ENCODE peak calls at places on chromosomes 7 and 10, in eight cellular contexts. H, Y, X, F, P, W, T and S are unnamed samples. For H3K36me3 and H3K4me1, the result is how much of the 10 kb centered on the place peaks cover.

GRCh38 chr7:39624202-39624807 is 933 bp downstream of the RALA start:
- DNase-seq in H (no peak), Y (no peak), X (no peak), F (no peak), P (peak), W (no peak), T (no peak), S (no peak)

GRCh38 chr7:135859548-135859947 is 110.9 kb upstream of the FAM180A start:
- DNase-seq in H (no peak), Y (no peak), X (no peak), F (no peak), P (no peak), W (no peak), T (no peak), S (no peak)

GRCh38 chr10:103665439-103665838 is 171.9 kb downstream of the NEURL1 start:
- DNase-seq in H (no peak), Y (no peak), X (no peak), F (peak), P (no peak), W (no peak), T (no peak), S (no peak)

GRCh38 chr7:27514861-27515260 is 147.8 kb downstream of the HIBADH start:
- DNase-seq in H (no peak), Y (no peak), X (no peak), F (no peak), P (no peak), W (no peak), T (no peak), S (no peak)

GRCh38 chr7:117755136-117755535 is 118.1 kb downstream of the CTTNBP2 start:
- DNase-seq in H (no peak), Y (no peak), X (no peak), F (no peak), P (no peak), W (no peak), T (no peak), S (no peak)

GRCh38 chr7:115198143-115198542 is 276.2 kb downstream of the MDFIC start:
- DNase-seq in H (no peak), Y (no peak), X (no peak), F (no peak), P (peak), W (no peak), T (no peak), S (no peak)

GRCh38 chr7:1520574-1521234 is 9.8 kb upstream of the MAFK start:
- DNase-seq in H (no peak), Y (no peak), X (no peak), F (no peak), P (peak), W (no peak), T (no peak), S (peak)

GRCh38 chr10:33161550-33162247 is 172.8 kb downstream of the NRP1 start:
- DNase-seq in H (no peak), Y (no peak), X (no peak), F (no peak), P (no peak), W (no peak), T (no peak), S (no peak)

GRCh38 chr7:4791738-4792536 is 16.5 kb downstream of the AP5Z1 start:
- DNase-seq in H (peak), Y (peak), X (peak), F (no peak), P (peak), W (peak), T (peak), S (no peak)

GRCh38 chr10:48807786-48808185 is 123.1 kb downstream of the WDFY4 start:
- DNase-seq in H (no peak), Y (no peak), X (no peak), F (no peak), P (no peak), W (no peak), T (no peak), S (no peak)

GRCh38 chr7:26507375-26508068 is 215.9 kb downstream of the SNX10 start:
- DNase-seq in H (no peak), Y (no peak), X (no peak), F (no peak), P (no peak), W (no peak), T (no peak), S (no peak)

GRCh38 chr7:152865011-152865410 is 105.5 kb downstream of the ACTR3B start:
- DNase-seq in H (no peak), Y (no peak), X (no peak), F (no peak), P (no peak), W (no peak), T (no peak), S (no peak)

GRCh38 chr10:79292789-79293746 is 54.2 kb upstream of the PPIF start:
- DNase-seq in H (no peak), Y (peak), X (no peak), F (no peak), P (no peak), W (no peak), T (peak), S (peak)

GRCh38 chr7:16753932-16754571 is 497 bp downstream of the TSPAN13 start:
- DNase-seq in H (peak), Y (peak), X (no peak), F (peak), P (peak), W (no peak), T (peak), S (peak)

GRCh38 chr7:139771001-139771956 is 6.5 kb downstream of the HIPK2 start:
- DNase-seq in H (no peak), Y (no peak), X (no peak), F (no peak), P (peak), W (no peak), T (peak), S (no peak)

GRCh38 chr7:36017111-36017510 is 135.9 kb upstream of the EEPD1 start:
- DNase-seq in H (no peak), Y (no peak), X (no peak), F (no peak), P (no peak), W (no peak), T (peak), S (no peak)

GRCh38 chr10:103069453-103070331 is 123.4 kb downstream of the NT5C2 start:
- DNase-seq in H (peak), Y (peak), X (peak), F (peak), P (peak), W (no peak), T (peak), S (peak)

GRCh38 chr10:63199716-63200115 is 66.6 kb downstream of the NRBF2 start:
- DNase-seq in H (no peak), Y (no peak), X (no peak), F (no peak), P (no peak), W (no peak), T (no peak), S (no peak)

GRCh38 chr10:11142809-11143208 is 125.1 kb downstream of the CELF2 start:
- DNase-seq in H (no peak), Y (no peak), X (no peak), F (no peak), P (no peak), W (no peak), T (no peak), S (no peak)

GRCh38 chr7:13032524-13032923 is 345.1 kb downstream of the ARL4A start:
- DNase-seq in H (no peak), Y (no peak), X (no peak), F (no peak), P (no peak), W (no peak), T (peak), S (peak)

GRCh38 chr7:148385009-148385682 is 205.4 kb upstream of the C7orf33 start:
- DNase-seq in H (no peak), Y (no peak), X (no peak), F (no peak), P (no peak), W (no peak), T (peak), S (no peak)

GRCh38 chr10:58747687-58748086 is 235.0 kb downstream of the BICC1 start:
- DNase-seq in H (no peak), Y (no peak), X (no peak), F (peak), P (peak), W (no peak), T (no peak), S (no peak)

GRCh38 chr7:135817576-135817975 is 69.0 kb upstream of the FAM180A start:
- DNase-seq in H (no peak), Y (no peak), X (no peak), F (no peak), P (no peak), W (no peak), T (no peak), S (no peak)

GRCh38 chr7:131007439-131008330 is 273.7 kb upstream of the KLF14 start:
- DNase-seq in H (peak), Y (peak), X (no peak), F (no peak), P (peak), W (peak), T (peak), S (peak)

GRCh38 chr10:71218046-71218832 is 5.9 kb downstream of the UNC5B start:
- DNase-seq in H (no peak), Y (peak), X (no peak), F (peak), P (peak), W (no peak), T (peak), S (no peak)

GRCh38 chr10:71216751-71217265 is 4.4 kb downstream of the UNC5B start:
- DNase-seq in H (no peak), Y (peak), X (no peak), F (peak), P (peak), W (no peak), T (peak), S (peak)

GRCh38 chr10:71217266-71218045 is 5.1 kb downstream of the UNC5B start:
- DNase-seq in H (no peak), Y (no peak), X (no peak), F (peak), P (no peak), W (no peak), T (peak), S (no peak)

GRCh38 chr10:71214641-71215160 is 2.3 kb downstream of the UNC5B start:
- DNase-seq in H (no peak), Y (peak), X (no peak), F (peak), P (no peak), W (no peak), T (no peak), S (peak)

GRCh38 chr10:71216363-71216695 is 4.0 kb downstream of the UNC5B start:
- DNase-seq in H (no peak), Y (peak), X (no peak), F (peak), P (no peak), W (no peak), T (peak), S (peak)
- H3K36me3 ChIP-seq in H (under half), Y (under half), X (under half), F (under half), P (under half), W (under half), T (under half), S (under half)

GRCh38 chr7:142717453-142717852 is 31.8 kb upstream of the PRSS1 start:
- DNase-seq in H (no peak), Y (no peak), X (no peak), F (no peak), P (no peak), W (no peak), T (no peak), S (no peak)

GRCh38 chr7:142722289-142722794 is 26.9 kb upstream of the PRSS1 start:
- DNase-seq in H (no peak), Y (no peak), X (no peak), F (no peak), P (no peak), W (no peak), T (no peak), S (no peak)

GRCh38 chr7:142720140-142720773 is 29.0 kb upstream of the PRSS1 start:
- DNase-seq in H (no peak), Y (no peak), X (no peak), F (no peak), P (no peak), W (no peak), T (no peak), S (no peak)

GRCh38 chr7:142718314-142718713 is 31.0 kb upstream of the PRSS1 start:
- DNase-seq in H (no peak), Y (no peak), X (no peak), F (no peak), P (no peak), W (no peak), T (no peak), S (no peak)

DNA sequence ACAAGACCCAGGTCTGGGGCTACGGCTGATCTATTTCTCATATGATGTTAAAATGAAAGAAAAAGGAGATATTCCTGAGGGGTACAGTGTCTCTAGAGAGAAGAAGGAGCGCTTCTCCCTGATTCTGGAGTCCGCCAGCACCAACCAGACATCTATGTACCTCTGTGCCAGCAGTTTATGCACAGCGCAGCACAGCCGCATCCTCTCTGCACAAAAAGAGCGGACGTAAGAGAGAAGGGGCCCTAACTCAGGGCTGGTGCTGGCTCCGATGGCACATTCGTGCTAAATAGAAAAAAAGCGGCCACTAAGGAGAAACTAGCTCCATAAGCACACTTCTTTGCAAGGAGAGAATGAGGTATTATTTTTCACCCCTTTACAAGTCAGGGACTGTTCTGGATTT is 28.3 kb upstream of the PRSS1 start:
- DNase-seq in H (no peak), Y (no peak), X (no peak), F (no peak), P (no peak), W (no peak), T (no peak), S (no peak)
- H3K4me3 ChIP-seq in H (no peak), Y (no peak), X (no peak), F (no peak), P (no peak), W (no peak), T (no peak), S (no peak)

GRCh38 chr7:112987171-112987570 is 99.5 kb downstream of the GPR85 start:
- DNase-seq in H (no peak), Y (no peak), X (no peak), F (no peak), P (no peak), W (no peak), T (no peak), S (no peak)

GRCh38 chr7:112985377-112985987 is 101.1 kb downstream of the GPR85 start:
- DNase-seq in H (no peak), Y (no peak), X (no peak), F (no peak), P (peak), W (peak), T (peak), S (no peak)

GRCh38 chr7:112986256-112987031 is 100.2 kb downstream of the GPR85 start:
- DNase-seq in H (no peak), Y (no peak), X (no peak), F (no peak), P (peak), W (no peak), T (no peak), S (no peak)

GRCh38 chr7:112990619-112991018 is 96.0 kb downstream of the GPR85 start:
- DNase-seq in H (no peak), Y (no peak), X (no peak), F (no peak), P (peak), W (no peak), T (no peak), S (no peak)

DNA sequence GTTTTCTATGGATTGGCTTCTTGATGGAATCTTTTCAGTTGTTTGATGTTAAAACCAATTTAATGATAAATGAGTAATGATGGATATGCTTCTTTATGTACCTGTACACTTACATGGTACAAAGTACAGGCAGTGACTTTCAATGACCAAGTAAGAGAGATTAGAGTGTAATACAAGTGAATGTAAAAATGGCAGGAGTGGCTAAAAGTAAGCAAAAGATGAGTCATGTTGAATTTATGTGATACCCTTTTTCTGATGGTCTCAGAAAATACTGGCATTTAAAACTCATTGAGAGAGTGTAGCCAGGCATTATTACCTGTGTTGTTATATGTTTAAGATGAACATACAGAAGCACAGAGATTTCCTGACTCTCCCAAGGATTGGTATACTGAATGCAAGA is 97.1 kb downstream of the GPR85 start:
- DNase-seq in H (no peak), Y (no peak), X (no peak), F (no peak), P (peak), W (no peak), T (no peak), S (no peak)
- H3K4me1 ChIP-seq in H (under half), Y (under half), X (under half), F (under half), P (under half), W (under half), T (under half), S (under half)

DNA sequence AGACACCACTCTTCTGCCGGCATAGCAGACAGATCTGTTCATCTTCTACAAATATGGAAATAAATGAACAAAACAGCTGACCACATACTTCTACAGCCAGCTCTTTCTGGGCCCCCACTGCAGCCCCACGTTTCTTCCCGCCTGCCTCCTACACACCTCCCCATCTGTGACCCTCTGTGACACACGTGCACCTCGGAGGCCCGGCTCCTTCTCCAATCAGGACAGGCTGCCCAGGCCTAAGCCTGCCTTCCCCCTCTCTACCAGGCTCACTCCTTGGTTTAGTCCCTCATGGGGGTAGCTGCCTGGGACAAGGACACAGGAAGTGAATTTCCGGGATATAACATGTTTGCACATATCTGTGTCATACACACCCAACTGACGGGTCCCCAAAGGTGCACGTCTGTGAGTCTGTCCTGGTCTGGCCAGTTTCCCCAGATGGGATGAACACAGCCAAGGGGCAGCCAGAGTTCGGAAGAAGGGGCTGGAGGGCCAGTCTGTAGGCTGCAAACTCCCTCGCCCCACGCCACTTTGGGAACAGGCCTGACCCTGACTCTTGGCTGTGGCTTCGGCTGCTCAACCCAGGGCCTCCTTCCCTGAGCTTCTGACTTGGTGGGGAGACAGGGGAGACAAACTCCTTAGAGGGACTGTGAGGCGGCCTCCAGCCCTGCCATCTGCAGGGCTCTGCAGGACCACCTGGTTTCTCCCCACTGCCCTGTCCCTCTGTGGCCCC is 30.3 kb downstream of the PITRM1 start:
- DNase-seq in H (no peak), Y (no peak), X (no peak), F (no peak), P (no peak), W (peak), T (no peak), S (no peak)
- H3K36me3 ChIP-seq in H (under half), Y (half or more), X (half or more), F (under half), P (half or more), W (half or more), T (half or more), S (under half)

GRCh38 chr7:74501298-74501697 is 47.6 kb downstream of the GTF2IRD1 start:
- DNase-seq in H (peak), Y (peak), X (no peak), F (peak), P (no peak), W (peak), T (no peak), S (no peak)
- H3K4me3 ChIP-seq in H (no peak), Y (no peak), X (no peak), F (no peak), P (no peak), W (no peak), T (no peak), S (no peak)

GRCh38 chr7:158816995-158817394 is 12.3 kb downstream of the ESYT2 start:
- DNase-seq in H (no peak), Y (peak), X (no peak), F (no peak), P (no peak), W (no peak), T (peak), S (peak)

GRCh38 chr7:158815046-158815445 is 14.3 kb downstream of the ESYT2 start:
- DNase-seq in H (no peak), Y (no peak), X (no peak), F (no peak), P (no peak), W (no peak), T (peak), S (no peak)

GRCh38 chr7:158814637-158815036 is 14.7 kb downstream of the ESYT2 start:
- DNase-seq in H (no peak), Y (no peak), X (peak), F (no peak), P (no peak), W (no peak), T (no peak), S (no peak)

GRCh38 chr7:158816271-158816670 is 13.0 kb downstream of the ESYT2 start:
- DNase-seq in H (no peak), Y (no peak), X (no peak), F (no peak), P (no peak), W (no peak), T (peak), S (peak)

DNA sequence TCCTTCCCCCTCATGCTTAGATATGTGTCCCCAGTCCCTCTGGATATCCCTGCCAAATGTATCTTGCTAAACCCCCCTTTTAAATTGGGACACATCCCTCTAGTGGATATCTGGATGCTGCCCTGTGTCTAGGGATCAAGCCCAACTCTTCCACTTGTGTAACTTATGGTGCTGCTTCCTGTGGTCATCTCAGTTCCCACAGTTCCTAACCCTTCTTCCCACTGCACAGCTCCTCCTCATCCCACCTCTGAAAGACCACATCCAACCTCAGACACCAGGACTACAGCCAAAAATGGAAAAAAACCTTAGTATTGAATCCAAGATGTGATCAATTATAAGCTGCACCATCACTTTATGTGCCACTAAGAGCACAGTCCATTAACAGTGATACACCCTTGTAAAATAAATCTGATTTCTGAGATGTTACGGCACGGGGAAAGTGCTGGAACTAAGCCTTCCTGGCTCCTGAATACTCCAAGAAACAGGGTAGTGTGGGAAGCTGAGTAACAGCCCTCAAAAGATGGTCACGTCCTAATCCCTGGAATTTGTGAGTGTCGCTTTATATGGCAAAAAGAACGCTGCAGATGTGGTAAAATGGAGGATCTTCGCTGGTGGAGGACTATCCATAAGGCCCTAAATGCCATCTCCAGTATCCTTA is 13.7 kb downstream of the ESYT2 start:
- DNase-seq in H (no peak), Y (no peak), X (no peak), F (no peak), P (no peak), W (no peak), T (no peak), S (no peak)
- H3K4me1 ChIP-seq in H (under half), Y (half or more), X (half or more), F (under half), P (under half), W (half or more), T (under half), S (half or more)

GRCh38 chr10:125494631-125495239 is 188.2 kb downstream of the TEX36 start:
- DNase-seq in H (no peak), Y (no peak), X (no peak), F (no peak), P (no peak), W (no peak), T (no peak), S (no peak)
- H3K36me3 ChIP-seq in H (under half), Y (under half), X (under half), F (under half), P (under half), W (under half), T (under half), S (under half)